ENCODE peak calls at places on chromosomes 5 and 9, in ten cellular contexts. X is DND-41, Y is GM06990, O is Caco-2, C is HepG2, U is kidney epithelial cell, F is SK-N-SH, W is stomach, G is kidney, N is GM12878. R is an unnamed sample.
A peak's percentile ranks its signal among the peaks of the same experiment; 100 is the strongest.

GRCh38 chr5:127648997-127649550 is at the start of gene CTXN3:
- DNase-seq in X (no peak), Y (no peak), O (no peak), C (no peak), U (no peak), F (no peak), W (no peak), G (no peak), N (no peak), R (no peak)

GRCh38 chr5:95669540-95669939 is 13.3 kb downstream of the SPATA9 start:
- DNase-seq in X (no peak), Y (no peak), O (no peak), C (no peak), U (no peak), F (no peak), W (peak; percentile 26), G (peak; percentile 77), N (no peak), R (no peak)

GRCh38 chr5:31866166-31866565 is 227.2 kb downstream of the PDZD2 start:
- DNase-seq in X (no peak), Y (no peak), O (no peak), C (no peak), U (no peak), F (no peak), W (no peak), G (no peak), N (no peak), R (no peak)

GRCh38 chr5:137395011-137395755 is 103.9 kb downstream of the SPOCK1 start:
- DNase-seq in X (no peak), Y (no peak), O (no peak), C (no peak), U (peak; percentile 83), F (peak; percentile 43), W (no peak), G (no peak), N (no peak), R (no peak)

GRCh38 chr9:113310538-113310937 is 7.4 kb upstream of the RNF183 start:
- DNase-seq in X (no peak), Y (no peak), O (no peak), C (no peak), U (no peak), F (no peak), W (no peak), G (no peak), N (no peak), R (no peak)

GRCh38 chr5:117590944-117591343 is 1016.3 kb upstream of the SEMA6A start:
- DNase-seq in X (no peak), Y (no peak), O (peak; percentile 32), C (peak; percentile 25), U (peak; percentile 21), F (peak; percentile 13), W (no peak), G (no peak), N (no peak), R (no peak)

GRCh38 chr5:139392324-139392677 is 2.6 kb upstream of the MZB1 start:
- DNase-seq in X (no peak), Y (no peak), O (no peak), C (no peak), U (no peak), F (no peak), W (no peak), G (no peak), N (no peak), R (no peak)

GRCh38 chr5:80860934-80861613 is 99.1 kb upstream of the RASGRF2 start:
- DNase-seq in X (no peak), Y (no peak), O (peak; percentile 47), C (no peak), U (no peak), F (no peak), W (no peak), G (no peak), N (no peak), R (no peak)

GRCh38 chr9:21854594-21854993 is 52.2 kb downstream of the MTAP start:
- DNase-seq in X (no peak), Y (no peak), O (peak; percentile 85), C (peak; percentile 29), U (peak; percentile 75), F (no peak), W (peak; percentile 75), G (peak; percentile 70), N (no peak), R (no peak)

GRCh38 chr9:82242285-82242963 is 253.9 kb downstream of the SPATA31D1 start:
- DNase-seq in X (no peak), Y (no peak), O (no peak), C (no peak), U (no peak), F (no peak), W (no peak), G (no peak), N (no peak), R (no peak)

GRCh38 chr9:127311239-127311741 is 46.7 kb downstream of the GARNL3 start:
- DNase-seq in X (peak; percentile 12), Y (no peak), O (peak; percentile 11), C (peak; percentile 30), U (no peak), F (no peak), W (peak; percentile 65), G (no peak), N (no peak), R (no peak)

GRCh38 chr5:42900734-42901133 is 89.0 kb upstream of the SELENOP start:
- DNase-seq in X (no peak), Y (no peak), O (no peak), C (no peak), U (no peak), F (no peak), W (no peak), G (no peak), N (no peak), R (no peak)

GRCh38 chr9:124133752-124134151 is 122.2 kb downstream of the LHX2 start:
- DNase-seq in X (no peak), Y (no peak), O (peak; percentile 44), C (peak; percentile 64), U (no peak), F (no peak), W (peak; percentile 57), G (no peak), N (no peak), R (peak; percentile 55)

GRCh38 chr5:944992-945685 is 52.5 kb downstream of the TRIP13 start:
- DNase-seq in X (no peak), Y (no peak), O (no peak), C (no peak), U (no peak), F (no peak), W (no peak), G (no peak), N (no peak), R (no peak)

DNA sequence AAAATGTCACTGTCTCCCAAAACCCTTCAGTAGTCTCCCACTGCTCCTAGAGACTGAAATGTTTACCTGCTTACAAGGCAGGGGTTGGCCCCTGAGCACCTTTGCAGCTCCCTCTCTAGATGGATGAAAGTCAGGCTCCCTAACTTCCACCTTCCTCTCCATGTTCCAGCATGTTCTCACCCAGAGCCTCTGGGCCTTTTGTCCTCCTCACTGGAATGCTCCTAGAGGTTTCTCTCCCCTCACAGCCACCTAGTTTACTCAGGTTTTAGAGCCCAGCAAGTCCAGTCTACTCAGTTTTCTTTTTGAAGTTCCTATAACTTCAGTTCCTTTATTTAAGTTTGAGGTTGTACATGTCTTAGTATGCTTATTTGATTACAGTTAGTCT is 815 bp upstream of the URM1 start:
- DNase-seq in X (no peak), Y (no peak), O (no peak), C (no peak), U (no peak), F (no peak), W (no peak), G (no peak), N (no peak), R (no peak)
- H3K4me3 ChIP-seq in X (peak overlapping the region; percentile 81), Y (peak overlapping the region; percentile 96), O (peak overlapping the region; percentile 100), C (peak overlapping the region; percentile 92), U (peak overlapping the region; percentile 99), F (peak overlapping the region; percentile 78), W (peak overlapping the region; percentile 65), G (peak overlapping the region; percentile 82), N (peak overlapping the region; percentile 99), R (peak overlapping the region; percentile 66)

DNA sequence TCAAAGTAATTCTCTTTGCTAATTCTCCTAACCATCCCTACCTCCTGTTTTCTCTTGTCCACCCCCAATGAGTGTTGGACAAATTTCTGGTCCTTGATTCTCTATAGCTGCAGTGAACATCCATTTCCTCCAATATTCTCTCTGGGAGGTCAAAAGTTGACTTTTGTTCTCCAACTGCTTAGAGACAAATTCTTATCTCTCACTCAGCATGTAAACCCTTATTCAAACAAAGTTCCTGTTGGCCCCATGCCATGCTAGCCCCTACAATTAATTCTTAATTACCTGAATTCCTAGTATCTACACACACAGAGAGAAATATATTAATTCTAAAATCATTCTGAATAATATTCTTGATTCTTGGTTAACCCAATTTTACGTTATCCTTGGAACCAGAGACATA is 472.9 kb upstream of the ACTBL2 start:
- DNase-seq in X (no peak), Y (no peak), O (no peak), C (no peak), U (no peak), F (no peak), W (no peak), G (no peak), N (no peak), R (no peak)
- H3K4me3 ChIP-seq in X (no peak overlapping the region), Y (no peak overlapping the region), O (no peak overlapping the region), C (no peak overlapping the region), U (no peak overlapping the region), F (no peak overlapping the region), W (no peak overlapping the region), G (no peak overlapping the region), N (no peak overlapping the region), R (no peak overlapping the region)

DNA sequence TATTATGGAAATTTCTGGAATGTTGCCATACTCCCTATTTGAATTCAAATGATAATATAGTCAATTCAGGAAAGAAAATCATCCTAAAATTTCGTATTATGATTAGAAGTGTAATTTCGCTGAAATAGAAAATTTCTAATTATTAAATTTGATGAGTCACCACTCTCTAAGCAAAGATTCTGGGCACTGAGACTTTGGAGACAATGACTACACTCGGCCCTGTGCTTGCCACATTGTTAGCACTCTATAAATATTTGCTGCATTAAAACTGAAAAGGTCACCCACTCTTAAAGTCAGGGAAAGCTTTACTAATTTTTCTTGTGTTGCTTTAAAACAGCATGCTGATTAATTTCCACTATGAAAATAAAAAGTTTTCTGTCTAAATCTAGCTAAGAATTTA is 240.3 kb downstream of the TLE4 start:
- DNase-seq in X (no peak), Y (peak; percentile 2), O (no peak), C (no peak), U (no peak), F (no peak), W (no peak), G (no peak), N (no peak), R (no peak)
- H3K4me3 ChIP-seq in X (no peak overlapping the region), Y (no peak overlapping the region), O (no peak overlapping the region), C (no peak overlapping the region), U (no peak overlapping the region), F (no peak overlapping the region), W (no peak overlapping the region), G (no peak overlapping the region), N (no peak overlapping the region), R (no peak overlapping the region)

DNA sequence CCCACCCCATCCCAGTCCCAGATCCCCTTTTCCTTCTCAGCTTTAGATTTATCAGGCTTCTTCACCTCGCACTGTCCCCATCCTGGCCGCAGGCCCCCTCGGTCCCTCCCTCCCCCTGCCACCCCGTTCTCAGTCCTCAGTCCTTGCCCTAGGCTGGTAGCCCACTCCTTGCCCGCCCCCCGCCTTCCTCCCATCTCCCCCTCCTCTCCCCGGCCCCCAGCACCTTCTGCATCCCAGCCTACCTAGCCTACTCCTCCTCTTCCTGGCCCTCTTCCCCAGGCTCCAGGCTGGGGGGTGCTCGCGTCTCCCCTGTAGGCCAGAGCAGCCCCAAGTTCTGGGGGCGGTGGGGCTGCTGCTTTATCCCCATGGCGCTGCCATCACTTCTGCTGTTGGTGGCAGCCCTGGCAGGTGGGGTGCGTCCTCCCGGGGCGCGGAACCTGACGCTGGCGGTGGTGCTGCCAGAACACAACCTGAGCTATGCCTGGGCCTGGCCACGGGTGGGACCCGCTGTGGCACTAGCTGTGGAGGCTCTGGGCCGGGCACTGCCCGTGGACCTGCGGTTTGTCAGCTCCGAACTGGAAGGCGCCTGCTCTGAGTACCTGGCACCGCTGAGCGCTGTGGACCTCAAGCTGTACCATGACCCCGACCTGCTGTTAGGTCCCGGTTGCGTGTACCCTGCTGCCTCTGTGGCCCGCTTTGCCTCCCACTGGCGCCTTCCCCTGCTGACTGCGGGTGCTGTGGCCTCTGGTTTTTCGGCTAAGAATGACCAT is 838 bp downstream of the NPR2 start:
- DNase-seq in X (no peak), Y (no peak), O (no peak), C (no peak), U (no peak), F (no peak), W (no peak), G (no peak), N (no peak), R (no peak)
- H3K4me3 ChIP-seq in X (no peak overlapping the region), Y (no peak overlapping the region), O (no peak overlapping the region), C (no peak overlapping the region), U (peak overlapping the region; percentile 49), F (no peak overlapping the region), W (peak overlapping the region; percentile 49), G (no peak overlapping the region), N (no peak overlapping the region), R (no peak overlapping the region)

R was measured in GM12864.